ENCODE peak calls at places on chromosomes 1 and 21, in eight cellular contexts. S is fibroblast of pulmonary artery; I is NCI-H2171 treated with DMSO at 0.1 percent for 48 hours; R is ELR; W is NCI-H2081; E is activated CD8-positive, alpha-beta memory T cell treated with anti-CD3 and anti-CD28 coated beads, Interleukin-2, amount 50 U/mL, for 48 hours; V is left ventricle myocardium superior; X is HL-60. U is an unnamed sample.

GRCh38 chr1:87435484-87435883 is 106.8 kb downstream of the LMO4 start:
- DNase-seq in I (no peak), V (no peak), E (no peak), X (no peak), W (no peak), R (no peak), S (peak), U (no peak)

GRCh38 chr1:112325504-112325903 is 70.5 kb upstream of the CTTNBP2NL start:
- DNase-seq in I (peak), V (peak), X (no peak), E (no peak), W (peak), S (no peak), R (no peak), U (no peak)

GRCh38 chr1:215710340-215710971 is 143.4 kb downstream of the KCTD3 start:
- DNase-seq in S (peak), I (peak), R (peak), W (peak), X (peak), E (no peak), V (no peak), U (peak)

GRCh38 chr21:17550671-17551308 is 37.9 kb downstream of the CXADR start:
- DNase-seq in W (no peak), I (no peak), R (peak), V (no peak), S (no peak), X (no peak), E (no peak), U (no peak)

GRCh38 chr1:209105769-209106168 is 477.7 kb upstream of the CAMK1G start:
- DNase-seq in R (no peak), S (no peak), V (no peak), E (no peak), W (no peak), I (no peak), X (no peak), U (no peak)

GRCh38 chr1:8317647-8318360 is at the start of gene SLC45A1:
- DNase-seq in W (peak), I (peak), S (peak), V (peak), X (peak), E (peak), R (peak), U (peak)

GRCh38 chr1:6603851-6604558 is 1.3 kb upstream of the KLHL21 start:
- DNase-seq in V (peak), W (no peak), I (no peak), X (no peak), E (peak), R (peak), S (peak), U (peak)

GRCh38 chr1:23473037-23473800 is 10.8 kb downstream of the ASAP3 start:
- DNase-seq in S (no peak), W (no peak), I (no peak), E (no peak), V (no peak), R (peak), X (no peak), U (no peak)

GRCh38 chr1:35371506-35371905 is 103.0 kb downstream of the ZMYM4 start:
- DNase-seq in S (no peak), X (no peak), E (no peak), W (no peak), R (no peak), I (no peak), V (no peak), U (no peak)

GRCh38 chr21:30408782-30409494 is 13.1 kb downstream of the KRTAP13-1 start:
- DNase-seq in S (peak), W (peak), I (peak), V (peak), X (peak), R (peak), E (no peak), U (peak)

GRCh38 chr1:150176593-150176992 is 26.9 kb downstream of the PLEKHO1 start:
- DNase-seq in S (no peak), R (no peak), V (no peak), I (no peak), X (peak), W (no peak), E (no peak), U (no peak)

GRCh38 chr1:175410560-175410959 is 218.0 kb upstream of the KIAA0040 start:
- DNase-seq in W (no peak), I (no peak), S (no peak), X (no peak), E (no peak), V (no peak), R (no peak), U (no peak)

GRCh38 chr1:9699361-9699760 is 47.8 kb downstream of the PIK3CD start:
- DNase-seq in E (no peak), R (peak), S (no peak), W (no peak), X (no peak), I (no peak), V (no peak), U (no peak)

GRCh38 chr1:89604414-89604735 is 28.5 kb upstream of the LRRC8C start:
- DNase-seq in V (no peak), I (no peak), W (no peak), S (no peak), E (no peak), X (no peak), R (no peak), U (no peak)

GRCh38 chr1:173868266-173869107 is at the start of gene ZBTB37:
- DNase-seq in V (peak), E (peak), R (no peak), W (peak), X (peak), S (peak), I (peak), U (peak)

GRCh38 chr1:198449727-198450433 is 90.6 kb downstream of the ATP6V1G3 start:
- DNase-seq in X (no peak), R (peak), S (peak), V (no peak), W (no peak), E (no peak), I (no peak), U (no peak)

GRCh38 chr1:198683449-198683848 is 44.6 kb downstream of the PTPRC start:
- DNase-seq in X (no peak), R (no peak), I (no peak), W (no peak), V (no peak), S (no peak), E (no peak), U (no peak)

GRCh38 chr1:7333094-7333493 is 438.0 kb upstream of the VAMP3 start:
- DNase-seq in W (no peak), I (no peak), R (no peak), V (no peak), E (peak), X (no peak), S (no peak), U (no peak)

GRCh38 chr1:92482404-92482664 is 4.4 kb downstream of the GFI1 start:
- DNase-seq in W (no peak), R (no peak), E (no peak), X (no peak), V (peak), I (no peak), S (no peak), U (no peak)